ENCODE peak calls at places on chromosomes 3 and 15, in five cellular contexts. One of them, this sample, is unnamed.

GRCh38 chr3:111392911-111393351 is 149.1 kb upstream of the CD96 start:
- DNase-seq in HCT116: peak; percentile 12
- DNase-seq in K562: no peak
- DNase-seq in HepG2: no peak
- DNase-seq in GM12878: no peak
- DNase-seq in this sample: peak; percentile 11

GRCh38 chr3:16950845-16951244 is 66.1 kb downstream of the PLCL2 start:
- DNase-seq in HepG2: no peak
- DNase-seq in K562: no peak
- DNase-seq in HCT116: no peak
- DNase-seq in GM12878: no peak
- DNase-seq in this sample: no peak

GRCh38 chr15:49827311-49827710 is 206.5 kb downstream of the DTWD1 start:
- DNase-seq in K562: no peak
- DNase-seq in GM12878: no peak
- DNase-seq in HepG2: no peak
- DNase-seq in HCT116: no peak
- DNase-seq in this sample: no peak

GRCh38 chr3:178504128-178504527 is 32.1 kb upstream of the KCNMB2 start:
- DNase-seq in HepG2: no peak
- DNase-seq in K562: no peak
- DNase-seq in GM12878: no peak
- DNase-seq in HCT116: no peak
- DNase-seq in this sample: no peak

GRCh38 chr3:17025594-17026139 is 140.9 kb downstream of the PLCL2 start:
- DNase-seq in HCT116: no peak
- DNase-seq in HepG2: no peak
- DNase-seq in K562: no peak
- DNase-seq in GM12878: no peak
- DNase-seq in this sample: no peak

GRCh38 chr3:42159706-42160472 is 68.7 kb downstream of the TRAK1 start:
- DNase-seq in K562: peak; percentile 66
- DNase-seq in HepG2: peak; percentile 77
- DNase-seq in GM12878: no peak
- DNase-seq in HCT116: peak; percentile 59
- DNase-seq in this sample: peak; percentile 95

GRCh38 chr15:31516459-31516858 is 189.8 kb downstream of the KLF13 start:
- DNase-seq in HCT116: no peak
- DNase-seq in K562: no peak
- DNase-seq in HepG2: no peak
- DNase-seq in GM12878: no peak
- DNase-seq in this sample: no peak

GRCh38 chr3:167631471-167631870 is 22.3 kb downstream of the WDR49 start:
- DNase-seq in HCT116: no peak
- DNase-seq in K562: no peak
- DNase-seq in HepG2: no peak
- DNase-seq in GM12878: no peak
- DNase-seq in this sample: no peak

GRCh38 chr3:102089904-102090492 is 240.7 kb downstream of the NFKBIZ start:
- DNase-seq in GM12878: no peak
- DNase-seq in K562: no peak
- DNase-seq in HepG2: no peak
- DNase-seq in HCT116: no peak
- DNase-seq in this sample: no peak

GRCh38 chr15:40899536-40900207 is 5.4 kb downstream of the VPS18 start:
- DNase-seq in HCT116: no peak
- DNase-seq in HepG2: no peak
- DNase-seq in K562: no peak
- DNase-seq in GM12878: no peak
- DNase-seq in this sample: no peak

GRCh38 chr15:57377478-57377847 is 1.2 kb downstream of the CGNL1 start:
- DNase-seq in HCT116: peak; percentile 4
- DNase-seq in HepG2: no peak
- DNase-seq in GM12878: no peak
- DNase-seq in K562: no peak
- DNase-seq in this sample: no peak

GRCh38 chr15:60004019-60004845 is at the start of gene FOXB1:
- DNase-seq in HepG2: no peak
- DNase-seq in HCT116: no peak
- DNase-seq in K562: no peak
- DNase-seq in GM12878: no peak
- DNase-seq in this sample: peak; percentile 95

GRCh38 chr15:66729339-66729951 is 27.4 kb downstream of the SMAD6 start:
- DNase-seq in GM12878: no peak
- DNase-seq in HepG2: no peak
- DNase-seq in K562: no peak
- DNase-seq in HCT116: no peak
- DNase-seq in this sample: peak; percentile 40

GRCh38 chr3:89787995-89788394 is 680.6 kb downstream of the EPHA3 start:
- DNase-seq in HepG2: no peak
- DNase-seq in GM12878: no peak
- DNase-seq in K562: no peak
- DNase-seq in HCT116: no peak
- DNase-seq in this sample: no peak

GRCh38 chr3:124504332-124505059 is 225.8 kb upstream of the UMPS start:
- DNase-seq in K562: no peak
- DNase-seq in HCT116: no peak
- DNase-seq in GM12878: no peak
- DNase-seq in HepG2: no peak
- DNase-seq in this sample: no peak

GRCh38 chr3:80696280-80696679 is 928.5 kb upstream of the ROBO1 start:
- DNase-seq in K562: no peak
- DNase-seq in GM12878: no peak
- DNase-seq in HCT116: no peak
- DNase-seq in HepG2: peak; percentile 94
- DNase-seq in this sample: peak; percentile 21

GRCh38 chr15:55526559-55527036 is 18.6 kb upstream of the DNAAF4 start:
- DNase-seq in HCT116: peak; percentile 32
- DNase-seq in K562: peak; percentile 48
- DNase-seq in HepG2: peak; percentile 63
- DNase-seq in GM12878: no peak
- DNase-seq in this sample: peak; percentile 87

GRCh38 chr3:29533992-29534391 is 253.1 kb downstream of the RBMS3 start:
- DNase-seq in HepG2: no peak
- DNase-seq in HCT116: no peak
- DNase-seq in GM12878: no peak
- DNase-seq in K562: no peak
- DNase-seq in this sample: no peak

GRCh38 chr3:13494463-13495350 is 14.6 kb downstream of the HDAC11 start:
- DNase-seq in HepG2: no peak
- DNase-seq in HCT116: no peak
- DNase-seq in GM12878: no peak
- DNase-seq in K562: peak; percentile 72
- DNase-seq in this sample: peak; percentile 67

GRCh38 chr3:120460862-120461261 is 10.1 kb upstream of the FSTL1 start:
- DNase-seq in HepG2: no peak
- DNase-seq in HCT116: no peak
- DNase-seq in GM12878: no peak
- DNase-seq in K562: no peak
- DNase-seq in this sample: no peak

GRCh38 chr3:58164199-58164879 is 46.4 kb downstream of the DNASE1L3 start:
- DNase-seq in K562: no peak
- DNase-seq in HCT116: no peak
- DNase-seq in HepG2: no peak
- DNase-seq in GM12878: no peak
- DNase-seq in this sample: no peak

GRCh38 chr3:45954306-45954705 is 11.0 kb downstream of the CXCR6 start:
- DNase-seq in HepG2: no peak
- DNase-seq in GM12878: no peak
- DNase-seq in K562: no peak
- DNase-seq in HCT116: no peak
- DNase-seq in this sample: no peak

GRCh38 chr15:41882689-41883483 is 11.0 kb downstream of the SPTBN5 start:
- DNase-seq in HepG2: no peak
- DNase-seq in HCT116: no peak
- DNase-seq in GM12878: no peak
- DNase-seq in K562: no peak
- DNase-seq in this sample: no peak

GRCh38 chr3:14789221-14789620 is 29.5 kb upstream of the FGD5 start:
- DNase-seq in GM12878: no peak
- DNase-seq in K562: no peak
- DNase-seq in HepG2: no peak
- DNase-seq in HCT116: no peak
- DNase-seq in this sample: no peak

GRCh38 chr3:138494607-138494929 is 60.2 kb downstream of the ESYT3 start:
- DNase-seq in K562: no peak
- DNase-seq in GM12878: no peak
- DNase-seq in HCT116: no peak
- DNase-seq in HepG2: no peak
- DNase-seq in this sample: no peak

GRCh38 chr3:138496436-138496835 is 62.0 kb downstream of the ESYT3 start:
- DNase-seq in K562: no peak
- DNase-seq in HepG2: no peak
- DNase-seq in GM12878: no peak
- DNase-seq in HCT116: no peak
- DNase-seq in this sample: peak; percentile 43

GRCh38 chr3:138497021-138497420 is 62.6 kb downstream of the ESYT3 start:
- DNase-seq in K562: no peak
- DNase-seq in GM12878: no peak
- DNase-seq in HCT116: no peak
- DNase-seq in HepG2: no peak
- DNase-seq in this sample: no peak

GRCh38 chr3:138493804-138494606 is 59.6 kb downstream of the ESYT3 start:
- DNase-seq in HCT116: no peak
- DNase-seq in GM12878: no peak
- DNase-seq in K562: no peak
- DNase-seq in HepG2: no peak
- DNase-seq in this sample: no peak

DNA sequence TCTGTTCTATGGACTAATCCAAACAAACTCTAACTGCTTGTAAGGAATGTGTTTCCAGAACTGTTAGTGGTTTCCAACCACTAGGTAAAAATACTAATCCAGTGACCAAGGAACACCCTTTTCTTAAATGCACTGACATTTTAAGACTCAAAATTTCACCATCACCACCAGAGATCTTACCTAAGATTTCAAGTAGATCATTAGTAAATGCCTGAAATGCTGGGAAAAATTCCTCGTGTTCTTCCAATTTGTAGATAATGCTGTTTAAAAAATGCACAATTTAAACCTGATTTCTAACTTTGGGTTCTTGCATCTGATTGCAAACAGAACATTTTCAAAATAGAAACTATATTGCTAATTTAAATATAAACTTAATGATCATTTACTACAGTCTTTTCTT is 63.4 kb downstream of the ESYT3 start:
- DNase-seq in HepG2: no peak
- DNase-seq in HCT116: no peak
- DNase-seq in K562: no peak
- DNase-seq in GM12878: no peak
- DNase-seq in this sample: no peak
- TF ChIP-seq CTCF in HepG2: no peak
- TF ChIP-seq CTCF in HCT116: no peak
- TF ChIP-seq CTCF in K562: no peak
- TF ChIP-seq CTCF in GM12878: no peak
- TF ChIP-seq CTCF in this sample: no peak

DNA sequence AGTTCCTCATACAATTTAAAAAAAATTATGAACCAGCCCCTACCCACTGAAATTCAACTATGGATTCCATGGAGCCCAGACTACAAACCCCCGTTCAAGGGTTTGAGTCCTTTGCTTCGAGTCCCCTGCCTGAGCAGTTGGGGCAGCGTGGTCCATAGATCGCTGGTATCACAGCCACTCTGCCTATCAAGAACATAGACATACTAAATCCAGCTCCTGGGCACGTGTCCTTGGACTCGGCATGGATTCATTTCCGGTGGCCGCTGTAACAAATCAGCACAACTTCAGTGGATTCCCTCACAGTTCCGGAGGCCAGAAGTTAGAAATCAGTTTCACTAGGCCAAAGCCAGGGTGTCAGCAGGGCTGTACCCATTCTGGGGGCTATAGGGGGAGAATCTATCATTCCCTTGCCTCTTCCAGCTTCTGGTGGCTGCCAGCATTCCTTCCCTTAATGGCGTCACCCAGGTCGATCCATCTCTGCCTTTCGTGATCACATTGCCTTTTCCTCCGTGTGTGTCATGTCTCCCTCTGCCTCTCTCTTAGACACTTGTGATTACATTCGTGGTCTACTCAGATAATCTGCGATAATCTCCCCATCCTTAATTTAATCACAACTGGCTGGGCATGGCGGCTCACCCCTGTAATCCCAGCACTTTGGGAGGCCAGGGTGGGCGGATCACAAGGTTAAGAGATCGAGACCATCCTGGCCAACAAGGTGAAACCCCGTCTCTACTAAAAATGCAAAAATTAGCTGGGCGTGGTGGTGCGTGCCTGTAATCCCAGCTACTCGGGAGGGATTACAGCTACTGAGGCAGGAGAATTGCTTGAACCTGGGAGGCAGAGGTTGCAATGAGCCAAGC is 4.6 kb upstream of the TMEM44 start:
- DNase-seq in GM12878: no peak
- DNase-seq in HepG2: no peak
- DNase-seq in K562: no peak
- DNase-seq in HCT116: no peak
- DNase-seq in this sample: no peak
- TF ChIP-seq REST in GM12878: no peak
- TF ChIP-seq REST in HepG2: no peak
- TF ChIP-seq REST in K562: no peak
- TF ChIP-seq REST in HCT116: no peak
- TF ChIP-seq REST in this sample: no peak

DNA sequence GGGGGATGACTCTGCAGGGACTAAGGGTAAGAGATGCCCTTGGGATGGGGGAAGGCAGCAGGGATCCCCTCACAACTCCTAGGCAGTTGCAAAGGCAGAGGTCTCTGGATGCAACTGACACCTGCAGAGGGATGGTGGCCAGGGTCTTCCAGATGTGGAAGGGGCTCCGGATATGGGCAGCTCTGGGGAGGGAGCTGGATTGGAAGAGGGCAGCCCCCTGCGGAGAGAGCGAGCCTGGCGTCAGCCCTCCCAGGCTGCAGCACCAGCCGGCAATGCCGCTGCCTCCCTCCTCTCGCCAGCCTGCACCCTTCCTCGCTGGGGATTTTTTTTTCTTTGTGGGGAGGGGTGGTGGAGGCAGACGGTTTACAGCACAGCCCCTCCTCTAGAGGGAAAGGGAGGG is 1.7 kb downstream of the INSYN1 start:
- DNase-seq in K562: no peak
- DNase-seq in HepG2: no peak
- DNase-seq in HCT116: no peak
- DNase-seq in GM12878: no peak
- DNase-seq in this sample: peak; percentile 57
- TF ChIP-seq EZH2 in K562: no peak
- TF ChIP-seq EZH2 in HepG2: no peak
- TF ChIP-seq EZH2 in HCT116: no peak
- TF ChIP-seq EZH2 in GM12878: no peak
- TF ChIP-seq EZH2 in this sample: no peak

GRCh38 chr15:85726446-85726845 is 68.3 kb downstream of the KLHL25 start:
- DNase-seq in GM12878: no peak
- DNase-seq in HepG2: no peak
- DNase-seq in K562: no peak
- DNase-seq in HCT116: no peak
- DNase-seq in this sample: no peak
- TF ChIP-seq CTCF in GM12878: no peak
- TF ChIP-seq CTCF in HepG2: no peak
- TF ChIP-seq CTCF in K562: no peak
- TF ChIP-seq CTCF in HCT116: no peak
- TF ChIP-seq CTCF in this sample: no peak

GRCh38 chr3:169699070-169699469 is 35.6 kb upstream of the MECOM start:
- DNase-seq in GM12878: no peak
- DNase-seq in K562: no peak
- DNase-seq in HepG2: no peak
- DNase-seq in HCT116: no peak
- DNase-seq in this sample: no peak
- TF ChIP-seq REST in GM12878: no peak
- TF ChIP-seq REST in K562: no peak
- TF ChIP-seq REST in HepG2: no peak
- TF ChIP-seq REST in HCT116: no peak
- TF ChIP-seq REST in this sample: no peak

GRCh38 chr3:3800685-3801509 is 1.7 kb downstream of the LRRN1 start:
- DNase-seq in HCT116: no peak
- DNase-seq in K562: no peak
- DNase-seq in GM12878: no peak
- DNase-seq in HepG2: no peak
- DNase-seq in this sample: peak; percentile 60
- TF ChIP-seq EZH2 in HCT116: no peak
- TF ChIP-seq EZH2 in K562: no peak
- TF ChIP-seq EZH2 in GM12878: no peak
- TF ChIP-seq EZH2 in HepG2: no peak
- TF ChIP-seq EZH2 in this sample: no peak